ENCODE peak calls at places on chromosomes 11 and 22, in eight cellular contexts. J is heart left ventricle; E is Panc1; I is PC-3; K is IMR-90; W is pancreas; Q is heart right ventricle; R is CD4-positive, alpha-beta T cell. X is an unnamed sample.

GRCh38 chr22:37474447-37475090 is 11.6 kb downstream of the MFNG start:
- ATAC-seq in J (no peak), E (no peak), I (no peak), K (no peak), W (no peak), Q (no peak), R (no peak), X (no peak)

GRCh38 chr11:77401486-77402217 is 72.2 kb downstream of the PAK1 start:
- ATAC-seq in J (no peak), E (no peak), I (peak; percentile 77), K (no peak), W (peak; percentile 48), Q (no peak), R (no peak), X (no peak)

GRCh38 chr22:30044369-30044768 is 35.9 kb upstream of the HORMAD2 start:
- ATAC-seq in J (peak; percentile 53), E (no peak), I (peak; percentile 62), K (peak; percentile 73), W (peak; percentile 87), Q (no peak), R (no peak), X (peak; percentile 59)

GRCh38 chr11:44430140-44430539 is 120.2 kb upstream of the ALX4 start:
- ATAC-seq in J (no peak), E (no peak), I (no peak), K (no peak), W (no peak), Q (no peak), R (no peak), X (no peak)

GRCh38 chr11:32858731-32859130 is 29.0 kb downstream of the PRRG4 start:
- ATAC-seq in J (no peak), E (no peak), I (no peak), K (no peak), W (no peak), Q (no peak), R (no peak), X (no peak)

GRCh38 chr11:33375688-33376311 is 118.6 kb downstream of the HIPK3 start:
- ATAC-seq in J (no peak), E (peak; percentile 67), I (peak; percentile 22), K (peak; percentile 52), W (peak; percentile 45), Q (no peak), R (no peak), X (no peak)

GRCh38 chr22:24244144-24244787 is 616 bp downstream of the GGT5 start:
- ATAC-seq in J (peak; percentile 36), E (no peak), I (no peak), K (no peak), W (no peak), Q (peak; percentile 26), R (no peak), X (no peak)

GRCh38 chr11:95345243-95345642 is 114.2 kb upstream of the SESN3 start:
- ATAC-seq in J (no peak), E (no peak), I (no peak), K (no peak), W (no peak), Q (no peak), R (no peak), X (no peak)

GRCh38 chr11:45754261-45754709 is 50.7 kb upstream of the SLC35C1 start:
- ATAC-seq in J (peak; percentile 94), E (peak; percentile 35), I (no peak), K (no peak), W (peak; percentile 95), Q (peak; percentile 96), R (no peak), X (no peak)

GRCh38 chr11:1456166-1456565 is 30.4 kb downstream of the MOB2 start:
- ATAC-seq in J (no peak), E (no peak), I (no peak), K (no peak), W (peak; percentile 2), Q (no peak), R (no peak), X (no peak)

GRCh38 chr11:102276302-102277182 is 40.7 kb upstream of the BIRC3 start:
- ATAC-seq in J (peak; percentile 36), E (no peak), I (no peak), K (peak; percentile 55), W (no peak), Q (no peak), R (no peak), X (no peak)

GRCh38 chr11:73273246-73273890 is 1.2 kb downstream of the P2RY6 start:
- ATAC-seq in J (no peak), E (no peak), I (no peak), K (no peak), W (no peak), Q (no peak), R (no peak), X (no peak)

GRCh38 chr11:10379022-10379421 is 74.1 kb downstream of the ADM start:
- ATAC-seq in J (peak; percentile 50), E (no peak), I (no peak), K (peak; percentile 43), W (peak; percentile 38), Q (peak; percentile 34), R (no peak), X (no peak)

GRCh38 chr11:606245-606644 is 9.5 kb downstream of the IRF7 start:
- ATAC-seq in J (peak; percentile 92), E (peak; percentile 55), I (peak; percentile 60), K (no peak), W (peak; percentile 80), Q (peak; percentile 95), R (no peak), X (peak; percentile 90)

GRCh38 chr11:124793466-124794278 is 6.5 kb downstream of the MSANTD2 start:
- ATAC-seq in J (peak; percentile 53), E (peak; percentile 84), I (peak; percentile 65), K (peak; percentile 69), W (peak; percentile 84), Q (no peak), R (no peak), X (no peak)

GRCh38 chr11:27926981-27927481 is 180.9 kb downstream of the KIF18A start:
- ATAC-seq in J (no peak), E (no peak), I (peak; percentile 94), K (peak; percentile 91), W (no peak), Q (no peak), R (no peak), X (no peak)

GRCh38 chr11:124108158-124108557 is 7.1 kb upstream of the VWA5A start:
- ATAC-seq in J (no peak), E (no peak), I (peak; percentile 76), K (no peak), W (peak; percentile 61), Q (no peak), R (no peak), X (no peak)

GRCh38 chr11:125370561-125371389 is 125.3 kb downstream of the FEZ1 start:
- ATAC-seq in J (no peak), E (no peak), I (no peak), K (no peak), W (no peak), Q (no peak), R (no peak), X (no peak)

GRCh38 chr22:50276143-50276542 is 6.0 kb upstream of the MAPK11 start:
- ATAC-seq in J (peak; percentile 87), E (no peak), I (no peak), K (peak; percentile 19), W (peak; percentile 62), Q (peak; percentile 83), R (peak; percentile 73), X (peak; percentile 82)

GRCh38 chr22:50275181-50276055 is 5.2 kb upstream of the MAPK11 start:
- ATAC-seq in J (no peak), E (no peak), I (no peak), K (no peak), W (no peak), Q (no peak), R (no peak), X (no peak)

GRCh38 chr22:50271519-50271970 is 1.4 kb upstream of the MAPK11 start:
- ATAC-seq in J (peak; percentile 29), E (peak; percentile 57), I (peak; percentile 31), K (peak; percentile 52), W (peak; percentile 46), Q (peak; percentile 48), R (no peak), X (peak; percentile 24)

GRCh38 chr22:50272103-50272782 is 2.1 kb upstream of the MAPK11 start:
- ATAC-seq in J (no peak), E (peak; percentile 13), I (no peak), K (no peak), W (no peak), Q (no peak), R (no peak), X (no peak)

GRCh38 chr22:50274311-50274710 is 4.1 kb upstream of the MAPK11 start:
- ATAC-seq in J (peak; percentile 28), E (peak; percentile 28), I (no peak), K (no peak), W (peak; percentile 29), Q (peak; percentile 30), R (no peak), X (peak; percentile 27)
- TF ChIP-seq CTCF in J (peak; percentile 43), E (peak; percentile 42), I (no peak), K (peak; percentile 36), W (no peak), Q (peak; percentile 48), R (peak; percentile 38), X (no peak)

DNA sequence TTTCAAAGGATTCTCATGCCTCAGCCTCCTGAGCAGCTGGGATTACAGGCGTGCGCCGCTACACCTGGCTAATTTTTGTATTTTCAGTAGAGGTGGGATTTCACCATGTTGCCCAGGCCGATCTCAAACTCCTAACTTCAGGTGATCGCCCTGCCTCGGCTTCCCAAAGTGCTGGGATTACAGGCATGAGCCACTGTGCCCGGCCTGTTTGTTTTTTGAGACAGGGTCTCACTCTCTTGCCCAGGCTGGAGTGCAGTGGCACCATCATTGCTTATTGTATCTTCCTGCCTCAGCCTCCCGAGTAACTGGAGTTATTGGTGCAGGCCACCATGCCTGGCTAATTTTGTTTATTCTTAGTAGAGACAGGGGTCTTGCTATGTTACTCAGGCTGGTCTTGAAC is 8.1 kb downstream of the FADS2 start:
- ATAC-seq in J (no peak), E (no peak), I (no peak), K (no peak), W (no peak), Q (no peak), R (no peak), X (no peak)
- H3K27ac ChIP-seq in J (peak overlapping the region; percentile 22), E (no peak overlapping the region), I (no peak overlapping the region), K (no peak overlapping the region), W (no peak overlapping the region), Q (peak overlapping the region; percentile 82), R (no peak overlapping the region), X (no peak overlapping the region)

DNA sequence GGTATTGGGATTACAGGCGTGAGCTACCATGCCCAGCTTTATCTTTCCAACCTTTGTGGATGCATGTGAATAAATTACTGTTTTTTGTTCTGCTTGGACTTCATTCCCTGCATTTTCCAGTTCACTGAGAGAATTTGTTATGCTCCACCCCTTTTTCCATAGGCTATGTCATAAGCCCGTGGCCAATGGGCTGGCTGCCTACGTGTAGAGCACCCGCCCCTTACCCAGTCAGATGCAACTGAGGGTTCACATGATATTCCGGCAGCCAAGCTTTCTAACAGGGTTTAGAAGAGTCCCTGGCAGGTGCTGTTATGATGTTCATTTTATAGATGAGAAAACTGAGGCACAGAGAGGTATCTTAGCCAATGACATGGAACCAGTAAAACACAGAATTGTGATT is 42.6 kb upstream of the RASD2 start:
- ATAC-seq in J (no peak), E (no peak), I (no peak), K (peak; percentile 91), W (no peak), Q (no peak), R (no peak), X (no peak)
- H3K27me3 ChIP-seq in J (peaks cover 21% of the 10 kb centered on the region), E (no peaks in the 10 kb centered on the region), I (no peaks in the 10 kb centered on the region), K (peaks cover 39% of the 10 kb centered on the region), W (no peaks in the 10 kb centered on the region), Q (no peaks in the 10 kb centered on the region), R (peaks cover 9% of the 10 kb centered on the region), X (no peaks in the 10 kb centered on the region)

GRCh38 chr11:108278954-108279353 is 56.1 kb downstream of the ATM start:
- ATAC-seq in J (no peak), E (no peak), I (no peak), K (no peak), W (peak; percentile 60), Q (peak; percentile 50), R (no peak), X (no peak)

GRCh38 chr11:108278546-108278945 is 55.7 kb downstream of the ATM start:
- ATAC-seq in J (peak; percentile 76), E (no peak), I (no peak), K (peak; percentile 67), W (peak; percentile 64), Q (peak; percentile 86), R (no peak), X (no peak)
- TF ChIP-seq CTCF in J (no peak), E (no peak), I (no peak), K (no peak), W (no peak), Q (no peak), R (no peak), X (no peak)

X was measured in gastroesophageal sphincter.